ENCODE peak calls at places on chromosomes 11 and 22, in ten cellular contexts. P is psoas muscle, E is fibroblast of mammary gland, B is body of pancreas, S is fibroblast of pulmonary artery, M is retinal pigment epithelial cell, G is endodermal cell, J is ovary, I is AG04450, U is neural crest cell. F is an unnamed sample.

GRCh38 chr11:77353131-77353530 is 51.6 kb upstream of the GDPD4 start:
- DNase-seq in J (no peak), U (no peak), S (no peak), P (no peak), I (no peak), E (no peak), G (no peak), M (no peak), B (no peak), F (no peak)

GRCh38 chr11:128891410-128891861 is 280 bp downstream of the KCNJ5 start:
- DNase-seq in M (no peak), G (peak; percentile 75), E (no peak), P (no peak), S (no peak), U (no peak), J (no peak), I (no peak), B (no peak), F (no peak)

GRCh38 chr11:69913591-69914285 is 94.5 kb upstream of the FGF3 start:
- DNase-seq in I (no peak), M (no peak), U (no peak), P (no peak), J (no peak), G (peak; percentile 30), E (no peak), B (no peak), S (no peak), F (no peak)

GRCh38 chr11:74070713-74071506 is 62.0 kb upstream of the UCP3 start:
- DNase-seq in I (no peak), B (no peak), M (no peak), P (no peak), S (no peak), E (no peak), G (no peak), U (no peak), J (no peak), F (no peak)

GRCh38 chr11:120500414-120500936 is 11.1 kb upstream of the GRIK4 start:
- DNase-seq in S (no peak), J (no peak), P (peak; percentile 55), B (no peak), E (peak; percentile 54), I (no peak), G (peak; percentile 70), M (no peak), U (no peak), F (no peak)

GRCh38 chr11:92775277-92775676 is 194.2 kb upstream of the MTNR1B start:
- DNase-seq in U (no peak), J (no peak), G (no peak), M (no peak), E (no peak), I (no peak), S (no peak), P (no peak), B (no peak), F (no peak)

GRCh38 chr22:23862103-23862502 is 4.4 kb downstream of the SLC2A11 start:
- DNase-seq in J (no peak), B (peak; percentile 53), G (peak; percentile 83), S (peak; percentile 71), U (no peak), P (no peak), M (no peak), E (peak; percentile 54), I (no peak), F (no peak)

GRCh38 chr11:70661763-70662501 is 263.6 kb downstream of the CTTN start:
- DNase-seq in P (no peak), B (no peak), G (peak; percentile 77), E (peak; percentile 33), J (no peak), U (peak; percentile 32), M (no peak), S (no peak), I (no peak), F (no peak)

GRCh38 chr22:37777122-37777687 is 30.5 kb upstream of the GCAT start:
- DNase-seq in M (no peak), G (no peak), S (peak; percentile 40), I (peak; percentile 55), P (peak; percentile 43), B (peak; percentile 92), E (peak; percentile 93), J (no peak), U (no peak), F (no peak)

GRCh38 chr22:37778370-37779009 is 29.2 kb upstream of the GCAT start:
- DNase-seq in G (no peak), E (peak; percentile 44), I (no peak), J (no peak), P (no peak), S (no peak), B (no peak), M (no peak), U (no peak), F (no peak)

GRCh38 chr22:37782340-37783168 is 25.2 kb upstream of the GCAT start:
- DNase-seq in P (no peak), S (no peak), G (peak; percentile 45), U (no peak), J (no peak), I (no peak), M (no peak), B (no peak), E (peak; percentile 57), F (no peak)

GRCh38 chr22:37784829-37785495 is 22.8 kb upstream of the GCAT start:
- DNase-seq in G (no peak), E (no peak), I (no peak), J (no peak), M (no peak), B (no peak), S (no peak), P (no peak), U (no peak), F (no peak)

DNA sequence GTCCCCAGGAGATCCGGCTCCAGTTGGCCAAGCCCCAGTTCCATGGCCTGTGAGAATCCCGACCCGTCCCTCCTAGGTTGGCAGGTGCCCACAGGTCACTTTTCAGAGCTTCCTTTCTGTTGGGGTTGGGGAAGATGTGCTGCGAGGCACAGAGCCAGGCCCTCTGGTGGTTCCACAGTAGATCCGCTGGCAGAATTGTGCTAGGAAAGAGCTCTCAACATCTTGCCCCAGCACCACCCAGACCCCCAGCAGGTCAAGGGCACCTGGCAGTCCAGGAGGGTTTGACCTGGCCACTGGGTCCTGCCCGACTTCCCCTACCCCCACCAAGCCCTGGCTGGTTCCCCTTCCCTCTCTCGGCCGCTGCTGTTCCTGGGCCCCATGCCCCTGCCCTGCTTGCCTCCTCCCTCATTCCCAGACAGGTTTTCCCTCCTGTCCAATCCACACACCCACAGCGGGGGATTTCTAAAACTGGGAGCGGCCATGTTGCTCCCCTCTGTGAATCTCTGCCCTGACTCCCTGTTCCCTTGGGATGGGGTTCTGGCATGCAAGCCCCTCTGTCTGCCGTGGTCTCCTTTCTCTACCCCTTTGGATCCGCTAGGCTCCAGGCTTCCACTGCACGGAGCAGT is 26.2 kb upstream of the GCAT start:
- DNase-seq in I (no peak), E (peak; percentile 38), J (no peak), P (no peak), M (no peak), B (no peak), S (no peak), G (peak; percentile 75), U (no peak), F (no peak)
- TF ChIP-seq CTCF in I (peak; percentile 35), E (peak; percentile 38), J (no peak), P (no peak), M (peak; percentile 43), B (no peak), S (peak; percentile 29), G (peak; percentile 70), U (peak; percentile 14), F (peak; percentile 50)

DNA sequence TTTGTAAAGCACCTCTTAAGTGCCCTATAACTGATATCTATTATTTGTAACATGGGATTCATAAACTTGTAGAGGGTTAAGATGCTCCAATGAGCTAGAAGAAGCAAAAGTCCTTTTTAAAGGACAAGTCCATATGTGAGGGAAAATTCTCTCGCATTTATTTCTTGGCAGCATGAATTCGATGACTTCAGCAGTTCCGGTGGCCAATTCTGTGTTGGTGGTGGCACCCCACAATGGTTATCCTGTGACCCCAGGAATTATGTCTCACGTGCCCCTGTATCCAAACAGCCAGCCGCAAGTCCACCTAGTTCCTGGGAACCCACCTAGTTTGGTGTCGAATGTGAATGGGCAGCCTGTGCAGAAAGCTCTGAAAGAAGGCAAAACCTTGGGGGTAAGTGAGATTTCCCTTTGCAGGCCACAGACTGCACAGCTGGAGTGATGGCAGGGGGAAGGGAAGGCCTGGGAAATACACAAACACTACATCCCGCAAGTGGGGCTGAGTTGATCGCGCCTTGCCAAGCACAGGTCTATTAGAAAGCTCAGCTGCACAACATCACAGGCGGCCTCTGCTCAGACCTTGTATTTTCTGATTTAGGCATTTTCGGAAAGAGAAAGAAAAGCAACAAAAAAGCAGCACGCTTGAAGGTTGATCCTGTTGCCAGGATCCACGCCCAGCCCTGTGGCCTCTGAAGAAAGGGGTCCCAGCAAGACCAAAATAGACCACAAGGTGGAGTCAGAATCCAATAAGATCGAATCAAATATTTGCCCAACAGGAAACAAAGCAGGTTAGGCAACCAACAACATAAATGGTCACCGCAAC is 1.5 kb downstream of the MS4A8 start:
- DNase-seq in G (peak; percentile 86), E (peak; percentile 2), I (no peak), U (peak; percentile 37), J (peak; percentile 21), S (peak; percentile 11), B (peak; percentile 69), P (no peak), M (no peak), F (no peak)
- TF ChIP-seq CTCF in G (peak; percentile 85), E (peak; percentile 13), I (peak; percentile 17), U (peak; percentile 63), J (no peak), S (peak; percentile 29), B (peak; percentile 75), P (no peak), M (peak; percentile 30), F (peak; percentile 71)

GRCh38 chr11:67645521-67646457 is 4.7 kb downstream of the ACY3 start:
- DNase-seq in S (no peak), J (no peak), B (peak; percentile 86), M (no peak), U (no peak), E (no peak), I (no peak), G (peak; percentile 81), P (no peak), F (no peak)

GRCh38 chr11:67644472-67645418 is 5.2 kb upstream of the TBX10 start:
- DNase-seq in U (no peak), E (no peak), G (peak; percentile 60), M (no peak), J (peak; percentile 12), S (no peak), I (no peak), P (no peak), B (no peak), F (no peak)

GRCh38 chr11:67642148-67642475 is 2.5 kb upstream of the TBX10 start:
- DNase-seq in E (no peak), P (no peak), G (no peak), M (no peak), S (no peak), U (no peak), J (no peak), B (no peak), I (no peak), F (no peak)

GRCh38 chr11:67642490-67643120 is 3.0 kb upstream of the TBX10 start:
- DNase-seq in M (no peak), G (no peak), U (no peak), I (no peak), S (no peak), B (no peak), P (no peak), E (no peak), J (no peak), F (no peak)

GRCh38 chr11:67644042-67644441 is 4.5 kb upstream of the TBX10 start:
- DNase-seq in P (no peak), I (no peak), S (peak; percentile 20), E (peak; percentile 17), M (no peak), B (no peak), U (no peak), J (no peak), G (peak; percentile 69), F (no peak)
- TF ChIP-seq CTCF in P (no peak), I (no peak), S (peak; percentile 25), E (peak; percentile 35), M (peak; percentile 26), B (peak; percentile 41), U (peak; percentile 41), J (no peak), G (peak; percentile 72), F (peak; percentile 58)

DNA sequence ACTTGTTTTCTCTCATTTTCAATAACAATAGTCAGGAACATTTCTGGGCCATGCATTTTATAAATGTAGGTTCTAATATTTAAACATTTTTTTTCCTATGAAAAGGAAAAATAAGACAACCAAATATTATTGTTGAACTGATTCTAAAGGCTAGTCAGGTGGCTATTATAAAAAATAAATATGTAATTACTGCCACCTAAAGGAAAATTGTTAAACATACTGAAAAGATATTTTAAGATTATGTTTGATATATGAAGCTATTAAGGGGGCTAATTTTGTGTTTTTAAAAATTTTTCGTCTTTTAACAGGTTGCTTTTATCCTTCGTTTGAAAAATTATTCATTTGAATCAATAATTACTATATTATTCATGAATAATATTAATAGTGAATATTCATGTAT is 62.2 kb upstream of the FDX1 start:
- DNase-seq in U (no peak), P (no peak), J (no peak), S (peak; percentile 45), B (no peak), M (no peak), E (peak; percentile 11), I (no peak), G (no peak), F (no peak)
- TF ChIP-seq CTCF in U (peak; percentile 58), P (peak; percentile 38), J (no peak), S (peak; percentile 7), B (peak; percentile 43), M (no peak), E (no peak), I (peak; percentile 5), G (no peak), F (peak; percentile 50)

F was measured in type B pancreatic cell.